ENCODE peak calls at places on chromosomes 2 and 18, in eight cellular contexts. One of them, this sample, is unnamed.
A peak's percentile ranks its signal among the peaks of the same experiment; 100 is the strongest.

GRCh38 chr2:154603682-154604081 is 94.8 kb upstream of the KCNJ3 start:
- DNase-seq in Karpas-422: no peak
- DNase-seq in Peyer's patch: no peak
- DNase-seq in psoas muscle: no peak
- DNase-seq in body of pancreas: no peak
- DNase-seq in ovary: no peak
- DNase-seq in aorta: no peak
- DNase-seq in stomach: no peak
- DNase-seq in this sample: no peak

GRCh38 chr18:2850816-2851215 is 4.0 kb downstream of the EMILIN2 start:
- DNase-seq in Karpas-422: no peak
- DNase-seq in stomach: no peak
- DNase-seq in aorta: no peak
- DNase-seq in body of pancreas: no peak
- DNase-seq in psoas muscle: no peak
- DNase-seq in ovary: no peak
- DNase-seq in Peyer's patch: no peak
- DNase-seq in this sample: no peak

GRCh38 chr2:164570475-164570874 is 50.8 kb downstream of the GRB14 start:
- DNase-seq in aorta: no peak
- DNase-seq in Karpas-422: no peak
- DNase-seq in psoas muscle: no peak
- DNase-seq in stomach: no peak
- DNase-seq in Peyer's patch: no peak
- DNase-seq in body of pancreas: no peak
- DNase-seq in ovary: no peak
- DNase-seq in this sample: no peak

GRCh38 chr2:194314042-194314441 is 1343.0 kb upstream of the SLC39A10 start:
- DNase-seq in aorta: no peak
- DNase-seq in stomach: no peak
- DNase-seq in ovary: no peak
- DNase-seq in psoas muscle: no peak
- DNase-seq in Peyer's patch: no peak
- DNase-seq in body of pancreas: no peak
- DNase-seq in Karpas-422: no peak
- DNase-seq in this sample: no peak

GRCh38 chr2:96409543-96410184 is 74.1 kb downstream of the NCAPH start:
- DNase-seq in psoas muscle: no peak
- DNase-seq in Karpas-422: no peak
- DNase-seq in ovary: peak; percentile 51
- DNase-seq in stomach: no peak
- DNase-seq in Peyer's patch: no peak
- DNase-seq in body of pancreas: peak; percentile 53
- DNase-seq in aorta: no peak
- DNase-seq in this sample: peak; percentile 24

GRCh38 chr18:78720456-78721250 is 259.0 kb upstream of the SALL3 start:
- DNase-seq in psoas muscle: no peak
- DNase-seq in aorta: no peak
- DNase-seq in ovary: no peak
- DNase-seq in Peyer's patch: no peak
- DNase-seq in stomach: no peak
- DNase-seq in body of pancreas: no peak
- DNase-seq in Karpas-422: no peak
- DNase-seq in this sample: no peak

GRCh38 chr2:237966250-237966564 is 607 bp upstream of the UBE2F start:
- DNase-seq in Peyer's patch: no peak
- DNase-seq in psoas muscle: no peak
- DNase-seq in aorta: no peak
- DNase-seq in body of pancreas: no peak
- DNase-seq in ovary: no peak
- DNase-seq in Karpas-422: no peak
- DNase-seq in stomach: no peak
- DNase-seq in this sample: no peak

GRCh38 chr2:123808243-123808642 is 216.8 kb upstream of the CNTNAP5 start:
- DNase-seq in stomach: no peak
- DNase-seq in body of pancreas: no peak
- DNase-seq in Karpas-422: no peak
- DNase-seq in Peyer's patch: no peak
- DNase-seq in ovary: no peak
- DNase-seq in psoas muscle: no peak
- DNase-seq in aorta: no peak
- DNase-seq in this sample: no peak

DNA sequence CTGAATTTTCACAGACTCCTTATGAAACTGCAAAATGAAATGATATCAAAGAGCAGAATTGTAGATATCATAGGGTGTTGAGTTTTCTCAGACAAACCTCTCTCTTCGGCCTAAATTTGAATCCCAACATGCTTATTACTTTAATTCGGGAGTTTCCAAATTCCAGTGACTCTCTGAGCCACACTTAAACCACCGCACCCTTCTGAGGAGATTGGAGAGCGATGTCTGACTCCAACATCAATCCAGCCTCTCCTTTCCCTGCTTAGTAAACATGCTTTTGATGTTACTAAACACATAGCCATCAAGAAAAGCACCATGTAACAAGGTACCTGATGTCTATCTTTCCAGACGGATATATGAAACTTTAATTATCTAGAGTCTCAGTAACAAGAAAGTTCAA is 103.1 kb upstream of the ARHGAP28 start:
- DNase-seq in aorta: no peak
- DNase-seq in stomach: no peak
- DNase-seq in ovary: no peak
- DNase-seq in Karpas-422: no peak
- DNase-seq in psoas muscle: no peak
- DNase-seq in body of pancreas: no peak
- DNase-seq in Peyer's patch: no peak
- DNase-seq in this sample: no peak
- H3K27ac ChIP-seq in aorta: no peak overlapping the region
- H3K27ac ChIP-seq in stomach: no peak overlapping the region
- H3K27ac ChIP-seq in ovary: no peak overlapping the region
- H3K27ac ChIP-seq in Karpas-422: no peak overlapping the region
- H3K27ac ChIP-seq in psoas muscle: no peak overlapping the region
- H3K27ac ChIP-seq in body of pancreas: no peak overlapping the region
- H3K27ac ChIP-seq in Peyer's patch: no peak overlapping the region
- H3K27ac ChIP-seq in this sample: no peak overlapping the region

GRCh38 chr18:76480913-76481312 is 14.1 kb downstream of the ZNF516 start:
- DNase-seq in body of pancreas: no peak
- DNase-seq in stomach: no peak
- DNase-seq in psoas muscle: no peak
- DNase-seq in ovary: no peak
- DNase-seq in aorta: no peak
- DNase-seq in Karpas-422: no peak
- DNase-seq in Peyer's patch: no peak
- DNase-seq in this sample: no peak
- H3K4me1 ChIP-seq in body of pancreas: peaks cover 30% of the 10 kb centered on the region
- H3K4me1 ChIP-seq in stomach: peaks cover 47% of the 10 kb centered on the region
- H3K4me1 ChIP-seq in psoas muscle: peaks cover 21% of the 10 kb centered on the region
- H3K4me1 ChIP-seq in ovary: peaks cover 26% of the 10 kb centered on the region
- H3K4me1 ChIP-seq in aorta: peaks cover 3% of the 10 kb centered on the region
- H3K4me1 ChIP-seq in Karpas-422: peaks cover 59% of the 10 kb centered on the region
- H3K4me1 ChIP-seq in Peyer's patch: no peaks in the 10 kb centered on the region
- H3K4me1 ChIP-seq in this sample: peaks cover 13% of the 10 kb centered on the region

GRCh38 chr18:21260621-21261020 is 18.6 kb downstream of the GREB1L start:
- DNase-seq in Peyer's patch: no peak
- DNase-seq in aorta: no peak
- DNase-seq in stomach: no peak
- DNase-seq in psoas muscle: no peak
- DNase-seq in body of pancreas: no peak
- DNase-seq in Karpas-422: no peak
- DNase-seq in ovary: no peak
- DNase-seq in this sample: no peak
- H3K27ac ChIP-seq in Peyer's patch: no peak overlapping the region
- H3K27ac ChIP-seq in aorta: no peak overlapping the region
- H3K27ac ChIP-seq in stomach: no peak overlapping the region
- H3K27ac ChIP-seq in psoas muscle: no peak overlapping the region
- H3K27ac ChIP-seq in body of pancreas: no peak overlapping the region
- H3K27ac ChIP-seq in Karpas-422: no peak overlapping the region
- H3K27ac ChIP-seq in ovary: no peak overlapping the region
- H3K27ac ChIP-seq in this sample: no peak overlapping the region

DNA sequence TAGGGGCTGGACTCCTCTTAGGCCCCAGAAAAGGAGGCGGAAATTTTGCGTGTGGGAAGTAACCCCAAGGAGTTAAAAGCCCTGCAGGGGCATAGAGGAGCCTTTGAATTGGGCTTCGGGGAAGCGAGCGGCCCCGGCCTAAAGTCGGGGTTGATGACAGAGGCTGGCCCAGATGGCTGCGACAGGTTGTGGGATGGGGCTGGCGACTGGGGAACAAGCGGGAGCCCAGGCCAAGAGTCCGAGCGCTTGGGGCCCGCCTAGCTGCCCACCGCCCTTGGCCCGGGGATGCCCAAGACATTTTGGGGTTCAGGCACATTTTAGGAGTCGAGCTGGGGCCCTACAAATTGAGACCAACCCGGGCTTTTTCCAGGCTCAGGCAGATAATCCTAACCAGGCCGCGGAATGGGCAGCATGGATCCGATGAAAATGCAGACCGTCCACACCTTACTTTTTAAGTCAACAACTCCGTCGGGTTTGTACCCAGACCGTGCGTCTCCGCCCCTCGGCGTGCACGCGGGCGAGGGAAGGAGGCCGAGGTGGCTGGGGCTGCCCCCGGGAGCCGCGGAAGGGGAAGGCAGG is 537 bp downstream of the RTKN start:
- DNase-seq in Peyer's patch: no peak
- DNase-seq in stomach: no peak
- DNase-seq in ovary: no peak
- DNase-seq in body of pancreas: no peak
- DNase-seq in aorta: no peak
- DNase-seq in Karpas-422: no peak
- DNase-seq in psoas muscle: no peak
- DNase-seq in this sample: no peak
- H3K4me1 ChIP-seq in Peyer's patch: peaks cover 22% of the 10 kb centered on the region
- H3K4me1 ChIP-seq in stomach: peaks cover 56% of the 10 kb centered on the region
- H3K4me1 ChIP-seq in ovary: peaks cover 7% of the 10 kb centered on the region
- H3K4me1 ChIP-seq in body of pancreas: peaks cover 39% of the 10 kb centered on the region
- H3K4me1 ChIP-seq in aorta: no peaks in the 10 kb centered on the region
- H3K4me1 ChIP-seq in Karpas-422: peaks cover 56% of the 10 kb centered on the region
- H3K4me1 ChIP-seq in psoas muscle: no peaks in the 10 kb centered on the region
- H3K4me1 ChIP-seq in this sample: peaks cover 28% of the 10 kb centered on the region

GRCh38 chr2:10407432-10407831 is 40.7 kb downstream of the ODC1 start:
- DNase-seq in stomach: no peak
- DNase-seq in aorta: no peak
- DNase-seq in Karpas-422: no peak
- DNase-seq in psoas muscle: no peak
- DNase-seq in ovary: no peak
- DNase-seq in body of pancreas: no peak
- DNase-seq in Peyer's patch: no peak
- DNase-seq in this sample: no peak
- H3K27ac ChIP-seq in stomach: peak overlapping the region; percentile 55
- H3K27ac ChIP-seq in aorta: no peak overlapping the region
- H3K27ac ChIP-seq in Karpas-422: no peak overlapping the region
- H3K27ac ChIP-seq in psoas muscle: no peak overlapping the region
- H3K27ac ChIP-seq in ovary: no peak overlapping the region
- H3K27ac ChIP-seq in body of pancreas: peak overlapping the region; percentile 89
- H3K27ac ChIP-seq in Peyer's patch: peak overlapping the region; percentile 82
- H3K27ac ChIP-seq in this sample: peak overlapping the region; percentile 86

GRCh38 chr2:7022956-7023467 is 105.8 kb downstream of the RNF144A start:
- DNase-seq in Peyer's patch: no peak
- DNase-seq in Karpas-422: no peak
- DNase-seq in psoas muscle: no peak
- DNase-seq in ovary: no peak
- DNase-seq in stomach: no peak
- DNase-seq in aorta: no peak
- DNase-seq in body of pancreas: no peak
- DNase-seq in this sample: no peak
- H3K4me1 ChIP-seq in Peyer's patch: no peaks in the 10 kb centered on the region
- H3K4me1 ChIP-seq in Karpas-422: no peaks in the 10 kb centered on the region
- H3K4me1 ChIP-seq in psoas muscle: peaks cover 36% of the 10 kb centered on the region
- H3K4me1 ChIP-seq in ovary: peaks cover 10% of the 10 kb centered on the region
- H3K4me1 ChIP-seq in stomach: peaks cover 34% of the 10 kb centered on the region
- H3K4me1 ChIP-seq in aorta: no peaks in the 10 kb centered on the region
- H3K4me1 ChIP-seq in body of pancreas: peaks cover 81% of the 10 kb centered on the region
- H3K4me1 ChIP-seq in this sample: peaks cover 82% of the 10 kb centered on the region

GRCh38 chr18:75218064-75218463 is 7.5 kb downstream of the TSHZ1 start:
- DNase-seq in aorta: no peak
- DNase-seq in stomach: no peak
- DNase-seq in psoas muscle: no peak
- DNase-seq in body of pancreas: no peak
- DNase-seq in ovary: no peak
- DNase-seq in Karpas-422: no peak
- DNase-seq in Peyer's patch: no peak
- DNase-seq in this sample: no peak
- H3K27ac ChIP-seq in aorta: no peak overlapping the region
- H3K27ac ChIP-seq in stomach: no peak overlapping the region
- H3K27ac ChIP-seq in psoas muscle: peak overlapping the region; percentile 66
- H3K27ac ChIP-seq in body of pancreas: no peak overlapping the region
- H3K27ac ChIP-seq in ovary: no peak overlapping the region
- H3K27ac ChIP-seq in Karpas-422: no peak overlapping the region
- H3K27ac ChIP-seq in Peyer's patch: no peak overlapping the region
- H3K27ac ChIP-seq in this sample: no peak overlapping the region

DNA sequence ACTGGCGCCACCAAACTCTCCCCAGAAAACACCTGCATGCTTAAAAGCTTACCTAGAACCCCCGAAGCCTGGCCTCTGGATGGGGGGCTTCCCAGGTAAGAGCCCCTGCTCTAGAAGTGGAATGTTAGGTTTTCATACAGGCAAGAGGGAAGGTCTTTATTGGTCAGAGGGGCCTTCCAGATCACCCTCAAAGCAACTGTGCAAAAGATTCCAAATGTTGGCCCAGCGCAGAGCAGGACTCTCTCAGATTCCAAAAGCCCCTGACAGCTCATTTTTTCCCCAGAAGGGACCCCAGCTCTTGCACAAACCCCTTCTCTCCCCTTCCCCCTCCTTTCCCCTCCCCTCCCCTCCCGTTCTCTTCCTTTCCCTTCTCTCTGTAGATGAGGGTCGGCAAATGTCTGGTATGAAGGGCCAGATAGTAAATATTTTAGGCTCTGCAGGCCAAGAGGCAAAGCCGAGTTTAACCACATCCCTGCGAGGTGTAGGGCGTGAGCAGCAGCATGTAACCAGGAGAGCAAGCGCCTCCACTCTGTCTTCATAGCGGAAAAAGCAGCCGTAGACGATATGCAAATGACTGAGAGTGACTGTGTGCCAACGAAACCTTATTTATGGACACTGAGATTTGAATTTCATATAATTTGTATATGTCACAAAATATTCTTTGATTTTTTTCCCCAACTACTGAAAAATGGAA is 116.9 kb downstream of the SMAD7 start:
- DNase-seq in body of pancreas: no peak
- DNase-seq in psoas muscle: peak; percentile 38
- DNase-seq in ovary: peak; percentile 10
- DNase-seq in aorta: peak; percentile 54
- DNase-seq in Karpas-422: peak; percentile 91
- DNase-seq in stomach: peak; percentile 11
- DNase-seq in Peyer's patch: no peak
- DNase-seq in this sample: peak; percentile 22
- H3K4me1 ChIP-seq in body of pancreas: peaks cover 10% of the 10 kb centered on the region
- H3K4me1 ChIP-seq in psoas muscle: peaks cover 17% of the 10 kb centered on the region
- H3K4me1 ChIP-seq in ovary: peaks cover 10% of the 10 kb centered on the region
- H3K4me1 ChIP-seq in aorta: peaks cover 4% of the 10 kb centered on the region
- H3K4me1 ChIP-seq in Karpas-422: peaks cover 55% of the 10 kb centered on the region
- H3K4me1 ChIP-seq in stomach: peaks cover 28% of the 10 kb centered on the region
- H3K4me1 ChIP-seq in Peyer's patch: peaks cover 19% of the 10 kb centered on the region
- H3K4me1 ChIP-seq in this sample: peaks cover 6% of the 10 kb centered on the region

DNA sequence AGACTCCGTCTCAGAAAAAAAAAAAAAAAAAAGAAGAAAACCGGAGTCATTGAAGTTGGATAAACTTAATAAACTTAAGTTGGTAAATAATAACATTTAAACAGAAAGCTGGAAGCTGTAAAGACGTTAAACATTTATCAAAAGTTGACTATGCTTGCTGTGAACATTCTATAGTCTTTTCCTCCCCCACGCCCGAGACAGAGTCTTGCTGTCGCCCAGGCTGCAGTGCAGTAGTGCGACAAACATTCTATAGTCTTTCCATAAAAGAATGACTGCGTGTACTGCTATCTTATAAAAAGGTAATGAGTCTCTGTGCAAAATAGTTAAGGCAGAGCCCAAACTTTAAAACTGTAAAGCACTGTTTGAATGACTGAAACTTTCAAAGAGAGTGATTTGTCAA is 45.2 kb downstream of the PPP4R1 start:
- DNase-seq in body of pancreas: no peak
- DNase-seq in Karpas-422: no peak
- DNase-seq in Peyer's patch: no peak
- DNase-seq in stomach: no peak
- DNase-seq in aorta: no peak
- DNase-seq in psoas muscle: no peak
- DNase-seq in ovary: no peak
- DNase-seq in this sample: no peak
- H3K27ac ChIP-seq in body of pancreas: no peak overlapping the region
- H3K27ac ChIP-seq in Karpas-422: no peak overlapping the region
- H3K27ac ChIP-seq in Peyer's patch: no peak overlapping the region
- H3K27ac ChIP-seq in stomach: no peak overlapping the region
- H3K27ac ChIP-seq in aorta: no peak overlapping the region
- H3K27ac ChIP-seq in psoas muscle: no peak overlapping the region
- H3K27ac ChIP-seq in ovary: no peak overlapping the region
- H3K27ac ChIP-seq in this sample: no peak overlapping the region